ENCODE peak calls at places on chromosomes 6 and 20, in five cellular contexts. X, Y, C, K and P are unnamed samples. For H3K27me3, the result is how much of the 10 kb centered on the place peaks cover.

GRCh38 chr6:30461055-30461454 is 28.3 kb upstream of the HLA-E start:
- DNase-seq in X (no peak), Y (no peak), C (no peak), K (no peak), P (no peak)

GRCh38 chr6:14542670-14543366 is 425.2 kb downstream of the CD83 start:
- DNase-seq in X (no peak), Y (no peak), C (peak), K (no peak), P (no peak)

GRCh38 chr20:34544109-34544793 is 14.3 kb upstream of the MAP1LC3A start:
- DNase-seq in X (no peak), Y (peak), C (no peak), K (no peak), P (no peak)

GRCh38 chr6:165850434-165851019 is 187.5 kb upstream of the PDE10A start:
- DNase-seq in X (no peak), Y (peak), C (peak), K (peak), P (no peak)

GRCh38 chr6:16729183-16729696 is 32.0 kb downstream of the ATXN1 start:
- DNase-seq in X (no peak), Y (no peak), C (peak), K (no peak), P (no peak)

GRCh38 chr6:155106456-155107107 is 111.5 kb downstream of the TIAM2 start:
- DNase-seq in X (no peak), Y (no peak), C (no peak), K (no peak), P (no peak)

GRCh38 chr6:32615885-32616532 is 21.2 kb upstream of the HLA-DQA1 start:
- DNase-seq in X (no peak), Y (no peak), C (no peak), K (no peak), P (no peak)

GRCh38 chr20:2838170-2838797 is 2.2 kb downstream of the PCED1A start:
- DNase-seq in X (no peak), Y (no peak), C (no peak), K (no peak), P (no peak)

GRCh38 chr6:26552205-26552604 is 14.0 kb downstream of the HMGN4 start:
- DNase-seq in X (no peak), Y (no peak), C (no peak), K (no peak), P (no peak)

GRCh38 chr6:85464722-85465150 is 14.9 kb downstream of the NT5E start:
- DNase-seq in X (no peak), Y (no peak), C (peak), K (no peak), P (peak)

GRCh38 chr6:43368517-43369160 is 808 bp downstream of the ZNF318 start:
- DNase-seq in X (no peak), Y (peak), C (peak), K (peak), P (no peak)

GRCh38 chr6:11207199-11207968 is 25.1 kb downstream of the NEDD9 start:
- DNase-seq in X (no peak), Y (no peak), C (peak), K (peak), P (peak)

GRCh38 chr6:130176378-130176777 is 46.4 kb downstream of the SAMD3 start:
- DNase-seq in X (no peak), Y (no peak), C (no peak), K (no peak), P (no peak)

GRCh38 chr6:148090326-148090725 is 252.3 kb upstream of the SASH1 start:
- DNase-seq in X (no peak), Y (no peak), C (no peak), K (no peak), P (no peak)

GRCh38 chr6:35220711-35221110 is 7.0 kb downstream of the SCUBE3 start:
- DNase-seq in X (no peak), Y (no peak), C (no peak), K (no peak), P (no peak)

GRCh38 chr6:52640170-52640569 is 30.7 kb upstream of the TMEM14A start:
- DNase-seq in X (no peak), Y (no peak), C (no peak), K (no peak), P (no peak)

GRCh38 chr6:142297996-142298753 is 3.6 kb upstream of the ADGRG6 start:
- DNase-seq in X (no peak), Y (no peak), C (peak), K (no peak), P (no peak)

GRCh38 chr6:16769131-16769985 is 8.1 kb upstream of the ATXN1 start:
- DNase-seq in X (peak), Y (peak), C (peak), K (peak), P (peak)

GRCh38 chr6:165178056-165178455 is 131.3 kb downstream of the C6orf118 start:
- DNase-seq in X (no peak), Y (no peak), C (no peak), K (no peak), P (no peak)

GRCh38 chr20:6746901-6747609 is 20.4 kb upstream of the BMP2 start:
- DNase-seq in X (no peak), Y (peak), C (no peak), K (no peak), P (no peak)

GRCh38 chr6:113909224-113909856 is 52.2 kb downstream of the MARCKS start:
- DNase-seq in X (no peak), Y (peak), C (peak), K (no peak), P (no peak)

GRCh38 chr6:128139519-128139918 is 238.7 kb upstream of the THEMIS start:
- DNase-seq in X (no peak), Y (no peak), C (peak), K (no peak), P (no peak)

GRCh38 chr6:138931660-138932059 is 56.4 kb downstream of the REPS1 start:
- DNase-seq in X (no peak), Y (no peak), C (no peak), K (no peak), P (no peak)

GRCh38 chr6:5072440-5072839 is 12.7 kb upstream of the PPP1R3G start:
- DNase-seq in X (no peak), Y (no peak), C (no peak), K (no peak), P (no peak)

GRCh38 chr6:90997076-90997475 is 410.2 kb upstream of the MAP3K7 start:
- DNase-seq in X (no peak), Y (no peak), C (no peak), K (no peak), P (no peak)

DNA sequence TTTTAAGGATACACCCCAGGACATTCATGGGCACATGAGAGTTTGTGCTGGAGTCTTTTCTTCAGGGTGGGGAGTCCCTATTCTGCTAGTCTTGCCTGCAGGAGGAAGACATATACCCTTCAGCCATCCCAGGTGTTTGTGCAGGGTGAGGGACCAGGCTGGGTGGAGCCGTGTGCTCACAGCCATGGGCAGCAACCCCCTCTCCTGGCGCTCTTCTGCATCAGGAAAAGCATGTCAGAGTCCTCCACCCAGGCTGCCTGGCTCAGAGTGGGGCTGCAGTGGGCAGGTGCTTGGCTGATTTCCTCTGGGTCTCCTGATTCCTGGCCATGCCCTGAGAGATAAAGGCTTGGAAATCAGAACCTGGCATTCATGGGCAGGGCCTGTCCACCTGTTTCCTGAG is 22.7 kb upstream of the MLN start:
- DNase-seq in X (no peak), Y (no peak), C (no peak), K (no peak), P (no peak)
- H3K27me3 ChIP-seq in X (under half), Y (under half), C (half or more), K (under half), P (under half)

GRCh38 chr6:54574671-54575070 is 266.4 kb downstream of the TINAG start:
- DNase-seq in X (no peak), Y (no peak), C (no peak), K (no peak), P (no peak)

DNA sequence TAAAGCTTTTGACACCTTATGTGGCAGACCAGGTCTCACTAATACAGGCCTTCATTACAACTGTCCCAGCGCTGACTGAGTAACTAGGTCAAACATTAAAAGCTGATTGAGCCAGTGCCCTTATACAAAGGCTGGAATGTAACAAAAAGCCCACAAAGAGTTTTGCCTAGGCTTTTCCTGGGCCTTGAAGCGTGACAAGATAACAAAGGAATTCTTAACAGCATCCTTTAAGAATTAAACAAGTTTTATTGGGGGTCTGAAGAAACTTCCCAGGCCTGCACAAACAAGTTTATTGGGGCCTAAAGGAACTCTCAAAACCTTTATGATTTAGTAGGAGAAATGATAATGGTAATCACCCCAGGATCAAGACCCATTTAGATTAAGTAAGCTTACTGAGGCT is 267.6 kb upstream of the FAM83B start:
- DNase-seq in X (no peak), Y (peak), C (peak), K (no peak), P (peak)
- H3K4me3 ChIP-seq in X (no peak), Y (no peak), C (no peak), K (no peak), P (no peak)

DNA sequence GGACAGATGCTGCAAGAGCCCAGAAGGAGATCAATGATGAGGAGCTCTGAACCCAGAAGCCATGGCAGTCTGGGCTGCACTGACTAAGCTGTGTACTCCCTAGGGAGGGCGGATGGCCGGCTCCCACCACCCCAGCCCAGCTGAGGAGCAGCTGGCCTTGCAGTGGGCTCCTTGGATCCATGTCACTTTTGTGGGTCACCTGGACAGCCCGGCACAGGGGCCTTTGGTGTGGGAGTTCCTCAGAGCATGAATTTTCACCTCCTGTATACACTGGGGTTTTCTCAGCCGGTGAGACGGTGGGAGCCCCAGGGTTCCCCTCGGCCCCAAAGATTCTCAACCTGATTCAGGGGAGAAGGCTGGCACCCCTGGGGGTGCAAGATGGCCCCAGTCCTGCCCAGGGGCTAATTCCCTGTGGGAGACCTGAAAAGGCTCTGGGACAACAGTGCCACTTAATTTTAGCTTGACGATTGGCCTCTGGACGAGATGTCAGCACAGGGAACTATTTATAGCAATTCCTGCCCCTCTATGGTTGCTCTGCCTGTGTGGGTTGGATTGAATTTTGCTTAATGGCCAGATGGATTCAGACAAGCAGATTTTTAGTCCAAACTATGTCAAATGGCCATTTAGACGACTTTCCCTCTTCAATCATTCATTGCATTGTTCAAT is 121.6 kb upstream of the PMEPA1 start:
- DNase-seq in X (no peak), Y (no peak), C (no peak), K (no peak), P (no peak)
- H3K27me3 ChIP-seq in X (under half), Y (under half), C (under half), K (under half), P (under half)

DNA sequence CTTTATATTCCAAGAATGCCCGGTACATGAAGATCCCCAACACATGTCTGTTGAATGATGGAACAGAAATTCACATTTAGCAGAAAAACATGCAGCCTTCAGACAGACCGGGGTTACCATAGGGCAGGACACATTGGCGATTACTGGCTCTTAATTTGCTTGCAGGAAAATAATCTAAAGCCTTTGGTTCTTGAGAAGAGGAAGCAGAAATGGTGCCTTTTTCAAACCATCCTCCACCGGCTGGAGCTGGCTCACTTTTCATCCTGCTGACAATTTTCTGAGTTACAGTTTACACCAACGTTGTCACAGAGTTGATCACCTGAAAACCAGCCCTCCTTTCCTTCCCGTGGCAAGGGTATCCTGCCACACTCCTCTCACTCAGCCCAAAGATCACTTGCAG is 32.6 kb downstream of the SF3B5 start:
- DNase-seq in X (no peak), Y (no peak), C (no peak), K (no peak), P (no peak)
- H3K4me3 ChIP-seq in X (no peak), Y (peak), C (no peak), K (no peak), P (no peak)

DNA sequence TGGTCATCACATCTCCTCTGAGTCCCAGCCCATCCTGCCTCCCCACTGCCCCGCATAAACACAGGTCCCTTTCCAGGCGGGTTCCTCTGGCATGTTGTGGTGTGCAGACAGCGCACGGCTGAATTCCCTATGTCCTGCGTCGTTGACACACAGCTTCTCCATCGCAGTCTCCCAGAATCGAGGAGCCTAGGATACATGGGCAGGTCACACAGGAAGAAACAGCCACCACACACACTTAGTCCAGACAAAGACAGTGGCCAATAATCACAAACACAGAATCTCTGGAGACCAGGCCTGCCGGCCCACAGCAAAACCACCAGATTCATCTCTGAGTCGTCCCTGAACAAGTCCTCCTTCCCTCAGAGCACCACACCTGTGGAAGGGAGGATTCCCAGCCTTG is 34.8 kb downstream of the SCML4 start:
- DNase-seq in X (no peak), Y (no peak), C (no peak), K (no peak), P (no peak)
- H3K27me3 ChIP-seq in X (under half), Y (under half), C (under half), K (under half), P (under half)

DNA sequence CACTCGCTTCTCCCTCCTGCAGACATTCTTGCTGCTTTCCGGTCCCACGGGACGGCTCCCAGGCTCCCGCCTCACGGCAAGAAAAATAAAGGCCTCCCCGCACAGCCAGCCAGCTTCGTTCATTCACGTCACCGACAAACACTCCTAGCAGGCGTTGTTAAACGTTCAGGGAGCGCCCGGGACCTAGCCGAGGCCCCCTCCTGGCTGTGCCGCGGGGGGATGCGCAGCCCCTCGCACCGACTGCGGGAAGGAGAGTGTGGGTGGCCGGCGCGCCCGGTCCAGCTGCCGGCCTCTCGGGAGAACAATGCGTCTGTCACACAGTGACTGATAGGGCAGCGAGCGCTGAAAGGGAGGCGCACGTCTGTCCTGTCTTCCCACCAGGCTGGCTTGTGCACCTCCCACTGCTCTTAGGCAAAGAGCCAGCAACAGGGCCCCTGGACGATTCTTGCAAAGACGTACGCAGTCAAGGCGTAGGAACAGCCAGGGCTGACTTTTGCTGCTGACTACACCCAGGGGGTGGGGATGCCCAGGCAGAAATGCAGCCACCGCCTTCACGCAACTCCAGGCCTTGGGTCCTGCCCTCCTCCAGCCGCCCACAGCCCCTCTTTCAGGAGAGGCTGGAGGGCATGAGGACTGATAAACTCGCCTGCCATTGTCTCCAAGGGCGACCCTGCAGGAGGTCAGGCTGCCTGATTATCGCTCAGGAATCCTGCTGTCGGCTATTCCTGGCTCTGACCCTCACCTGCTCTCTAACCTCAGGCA is 61.8 kb upstream of the HDDC2 start:
- DNase-seq in X (no peak), Y (peak), C (no peak), K (peak), P (no peak)
- H3K4me3 ChIP-seq in X (no peak), Y (peak), C (peak), K (peak), P (peak)

GRCh38 chr20:46304852-46305251 is 3.4 kb downstream of the CDH22 start:
- DNase-seq in X (no peak), Y (no peak), C (no peak), K (no peak), P (no peak)

GRCh38 chr20:46306743-46307138 is 1.6 kb downstream of the CDH22 start:
- DNase-seq in X (no peak), Y (no peak), C (no peak), K (no peak), P (no peak)

GRCh38 chr20:46304361-46304760 is 3.9 kb downstream of the CDH22 start:
- DNase-seq in X (no peak), Y (no peak), C (no peak), K (no peak), P (no peak)

GRCh38 chr20:46305973-46306360 is 2.3 kb downstream of the CDH22 start:
- DNase-seq in X (no peak), Y (no peak), C (no peak), K (no peak), P (no peak)

DNA sequence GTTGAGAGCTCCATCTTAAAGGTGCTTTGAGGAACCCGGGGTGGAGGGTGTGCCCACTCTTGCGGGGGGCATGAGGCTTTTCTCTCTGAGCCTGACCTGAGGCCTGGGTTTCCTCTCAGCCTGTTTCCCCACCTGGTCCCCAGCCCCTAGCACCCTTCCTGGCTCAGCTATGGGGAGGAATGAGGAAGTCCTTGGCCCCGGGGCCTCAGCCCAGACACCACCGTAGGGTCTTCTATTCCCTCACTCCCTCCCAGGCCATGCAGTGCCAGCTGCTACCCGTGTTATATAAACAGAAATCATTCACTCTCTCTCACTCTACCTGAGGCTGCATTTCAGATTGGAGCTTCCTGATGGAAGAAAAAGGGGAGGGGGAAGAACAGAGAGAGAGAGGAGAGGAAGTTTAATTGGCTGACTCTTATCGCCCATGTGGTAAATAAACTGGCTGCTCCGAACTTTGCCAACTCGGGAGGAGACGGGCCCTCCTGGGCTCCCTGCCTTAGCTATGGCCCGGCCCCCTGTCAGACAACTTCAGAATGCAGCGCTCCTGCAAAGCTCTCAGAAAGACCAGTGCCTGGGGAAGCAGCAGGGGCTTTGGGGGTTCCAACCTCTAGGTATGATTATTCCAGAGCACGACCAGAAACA is 2.8 kb downstream of the CDH22 start:
- DNase-seq in X (no peak), Y (no peak), C (no peak), K (no peak), P (no peak)
- H3K27me3 ChIP-seq in X (under half), Y (half or more), C (half or more), K (under half), P (under half)